ENCODE peak calls at places on chromosome 15, in four cellular contexts. One of them, this sample, is unnamed.

GRCh38 chr15:35838422-35839150 is 292.6 kb upstream of the DPH6 start:
- DNase-seq in neural progenitor cell: peak; percentile 11
- DNase-seq in IMR-90: no peak
- DNase-seq in CD8-positive, alpha-beta memory T cell: no peak
- DNase-seq in this sample: no peak

GRCh38 chr15:77415450-77416448 is 4.2 kb downstream of the PEAK1 start:
- DNase-seq in neural progenitor cell: no peak
- DNase-seq in IMR-90: peak; percentile 60
- DNase-seq in CD8-positive, alpha-beta memory T cell: no peak
- DNase-seq in this sample: no peak

GRCh38 chr15:40339621-40339945 is 1.2 kb downstream of the CCDC9B start:
- DNase-seq in neural progenitor cell: no peak
- DNase-seq in IMR-90: no peak
- DNase-seq in CD8-positive, alpha-beta memory T cell: no peak
- DNase-seq in this sample: no peak

GRCh38 chr15:42139596-42139995 is 16.8 kb downstream of the PLA2G4F start:
- DNase-seq in neural progenitor cell: no peak
- DNase-seq in IMR-90: no peak
- DNase-seq in CD8-positive, alpha-beta memory T cell: no peak
- DNase-seq in this sample: no peak

GRCh38 chr15:43932907-43933306 is 106.1 kb downstream of the WDR76 start:
- DNase-seq in neural progenitor cell: no peak
- DNase-seq in IMR-90: no peak
- DNase-seq in CD8-positive, alpha-beta memory T cell: no peak
- DNase-seq in this sample: no peak

GRCh38 chr15:31930967-31931366 is 99.3 kb upstream of the CHRNA7 start:
- DNase-seq in neural progenitor cell: no peak
- DNase-seq in IMR-90: no peak
- DNase-seq in CD8-positive, alpha-beta memory T cell: no peak
- DNase-seq in this sample: no peak

GRCh38 chr15:47756872-47757271 is 39.6 kb downstream of the SEMA6D start:
- DNase-seq in neural progenitor cell: no peak
- DNase-seq in IMR-90: peak; percentile 91
- DNase-seq in CD8-positive, alpha-beta memory T cell: no peak
- DNase-seq in this sample: peak; percentile 13

GRCh38 chr15:98083203-98083910 is 122.9 kb downstream of the ARRDC4 start:
- DNase-seq in neural progenitor cell: peak; percentile 22
- DNase-seq in IMR-90: no peak
- DNase-seq in CD8-positive, alpha-beta memory T cell: no peak
- DNase-seq in this sample: no peak

GRCh38 chr15:55434989-55435825 is 26.9 kb downstream of the PIERCE2 start:
- DNase-seq in neural progenitor cell: peak; percentile 64
- DNase-seq in IMR-90: peak; percentile 64
- DNase-seq in CD8-positive, alpha-beta memory T cell: no peak
- DNase-seq in this sample: no peak

GRCh38 chr15:37582852-37583251 is 351.6 kb upstream of the TMCO5A start:
- DNase-seq in neural progenitor cell: no peak
- DNase-seq in IMR-90: no peak
- DNase-seq in CD8-positive, alpha-beta memory T cell: peak; percentile 28
- DNase-seq in this sample: no peak

GRCh38 chr15:40430271-40430805 is 10.4 kb upstream of the BAHD1 start:
- DNase-seq in neural progenitor cell: no peak
- DNase-seq in IMR-90: peak; percentile 11
- DNase-seq in CD8-positive, alpha-beta memory T cell: no peak
- DNase-seq in this sample: no peak

GRCh38 chr15:76270876-76271275 is 40.4 kb downstream of the ETFA start:
- DNase-seq in neural progenitor cell: no peak
- DNase-seq in IMR-90: no peak
- DNase-seq in CD8-positive, alpha-beta memory T cell: no peak
- DNase-seq in this sample: no peak

GRCh38 chr15:43107741-43108140 is 1.9 kb upstream of the UBR1 start:
- DNase-seq in neural progenitor cell: no peak
- DNase-seq in IMR-90: no peak
- DNase-seq in CD8-positive, alpha-beta memory T cell: no peak
- DNase-seq in this sample: no peak

GRCh38 chr15:100215843-100216169 is 126.0 kb downstream of the ADAMTS17 start:
- DNase-seq in neural progenitor cell: no peak
- DNase-seq in IMR-90: no peak
- DNase-seq in CD8-positive, alpha-beta memory T cell: no peak
- DNase-seq in this sample: no peak

GRCh38 chr15:83118968-83119367 is 11.5 kb downstream of the TM6SF1 start:
- DNase-seq in neural progenitor cell: no peak
- DNase-seq in IMR-90: no peak
- DNase-seq in CD8-positive, alpha-beta memory T cell: no peak
- DNase-seq in this sample: no peak

GRCh38 chr15:41982133-41982930 is 10.0 kb upstream of the EHD4 start:
- DNase-seq in neural progenitor cell: no peak
- DNase-seq in IMR-90: peak; percentile 10
- DNase-seq in CD8-positive, alpha-beta memory T cell: no peak
- DNase-seq in this sample: no peak

GRCh38 chr15:101533371-101534140 is 44.0 kb upstream of the PCSK6 start:
- DNase-seq in neural progenitor cell: no peak
- DNase-seq in IMR-90: no peak
- DNase-seq in CD8-positive, alpha-beta memory T cell: no peak
- DNase-seq in this sample: no peak

GRCh38 chr15:79598639-79599038 is 166.5 kb downstream of the MINAR1 start:
- DNase-seq in neural progenitor cell: no peak
- DNase-seq in IMR-90: no peak
- DNase-seq in CD8-positive, alpha-beta memory T cell: no peak
- DNase-seq in this sample: no peak

GRCh38 chr15:70777156-70777926 is 14.0 kb upstream of the UACA start:
- DNase-seq in neural progenitor cell: no peak
- DNase-seq in IMR-90: no peak
- DNase-seq in CD8-positive, alpha-beta memory T cell: no peak
- DNase-seq in this sample: no peak

GRCh38 chr15:70726753-70727152 is 36.6 kb downstream of the UACA start:
- DNase-seq in neural progenitor cell: peak; percentile 76
- DNase-seq in IMR-90: peak; percentile 54
- DNase-seq in CD8-positive, alpha-beta memory T cell: no peak
- DNase-seq in this sample: no peak

GRCh38 chr15:91559066-91559465 is 294.4 kb upstream of the SLCO3A1 start:
- DNase-seq in neural progenitor cell: no peak
- DNase-seq in IMR-90: no peak
- DNase-seq in CD8-positive, alpha-beta memory T cell: no peak
- DNase-seq in this sample: no peak

GRCh38 chr15:63530762-63531299 is 26.4 kb downstream of the USP3 start:
- DNase-seq in neural progenitor cell: no peak
- DNase-seq in IMR-90: no peak
- DNase-seq in CD8-positive, alpha-beta memory T cell: no peak
- DNase-seq in this sample: no peak

GRCh38 chr15:75733761-75734651 is 21.4 kb upstream of the CSPG4 start:
- DNase-seq in neural progenitor cell: no peak
- DNase-seq in IMR-90: no peak
- DNase-seq in CD8-positive, alpha-beta memory T cell: peak; percentile 36
- DNase-seq in this sample: no peak

GRCh38 chr15:57505949-57506391 is 85.7 kb upstream of the MYZAP start:
- DNase-seq in neural progenitor cell: no peak
- DNase-seq in IMR-90: no peak
- DNase-seq in CD8-positive, alpha-beta memory T cell: no peak
- DNase-seq in this sample: peak; percentile 74

GRCh38 chr15:71400347-71400746 is 285.1 kb downstream of the THSD4 start:
- DNase-seq in neural progenitor cell: no peak
- DNase-seq in IMR-90: peak; percentile 40
- DNase-seq in CD8-positive, alpha-beta memory T cell: no peak
- DNase-seq in this sample: no peak

GRCh38 chr15:39692464-39693327 is 89.9 kb downstream of the FSIP1 start:
- DNase-seq in neural progenitor cell: peak; percentile 96
- DNase-seq in IMR-90: no peak
- DNase-seq in CD8-positive, alpha-beta memory T cell: no peak
- DNase-seq in this sample: no peak

GRCh38 chr15:65212097-65212496 is 824 bp upstream of the CILP start:
- DNase-seq in neural progenitor cell: peak; percentile 57
- DNase-seq in IMR-90: no peak
- DNase-seq in CD8-positive, alpha-beta memory T cell: peak; percentile 59
- DNase-seq in this sample: no peak

GRCh38 chr15:98609144-98609852 is 39.0 kb upstream of the IGF1R start:
- DNase-seq in neural progenitor cell: peak; percentile 25
- DNase-seq in IMR-90: peak; percentile 40
- DNase-seq in CD8-positive, alpha-beta memory T cell: no peak
- DNase-seq in this sample: no peak

GRCh38 chr15:56473017-56473416 is 8.1 kb upstream of the MNS1 start:
- DNase-seq in neural progenitor cell: no peak
- DNase-seq in IMR-90: no peak
- DNase-seq in CD8-positive, alpha-beta memory T cell: no peak
- DNase-seq in this sample: no peak

GRCh38 chr15:71691700-71692417 is 118.5 kb upstream of the NR2E3 start:
- DNase-seq in neural progenitor cell: peak; percentile 16
- DNase-seq in IMR-90: peak; percentile 95
- DNase-seq in CD8-positive, alpha-beta memory T cell: no peak
- DNase-seq in this sample: peak; percentile 39

GRCh38 chr15:68796576-68796975 is 24.1 kb downstream of the ANP32A start:
- DNase-seq in neural progenitor cell: no peak
- DNase-seq in IMR-90: no peak
- DNase-seq in CD8-positive, alpha-beta memory T cell: no peak
- DNase-seq in this sample: no peak
- H3K27ac ChIP-seq in neural progenitor cell: no peak overlapping the region
- H3K27ac ChIP-seq in IMR-90: no peak overlapping the region
- H3K27ac ChIP-seq in CD8-positive, alpha-beta memory T cell: no peak overlapping the region
- H3K27ac ChIP-seq in this sample: no peak overlapping the region

GRCh38 chr15:74631087-74631385 is 15.4 kb downstream of the CLK3 start:
- DNase-seq in neural progenitor cell: no peak
- DNase-seq in IMR-90: no peak
- DNase-seq in CD8-positive, alpha-beta memory T cell: no peak
- DNase-seq in this sample: no peak
- H3K36me3 ChIP-seq in neural progenitor cell: peaks cover 5% of the 10 kb centered on the region
- H3K36me3 ChIP-seq in IMR-90: peaks cover 78% of the 10 kb centered on the region
- H3K36me3 ChIP-seq in CD8-positive, alpha-beta memory T cell: peaks cover 60% of the 10 kb centered on the region
- H3K36me3 ChIP-seq in this sample: peaks cover 100% of the 10 kb centered on the region

DNA sequence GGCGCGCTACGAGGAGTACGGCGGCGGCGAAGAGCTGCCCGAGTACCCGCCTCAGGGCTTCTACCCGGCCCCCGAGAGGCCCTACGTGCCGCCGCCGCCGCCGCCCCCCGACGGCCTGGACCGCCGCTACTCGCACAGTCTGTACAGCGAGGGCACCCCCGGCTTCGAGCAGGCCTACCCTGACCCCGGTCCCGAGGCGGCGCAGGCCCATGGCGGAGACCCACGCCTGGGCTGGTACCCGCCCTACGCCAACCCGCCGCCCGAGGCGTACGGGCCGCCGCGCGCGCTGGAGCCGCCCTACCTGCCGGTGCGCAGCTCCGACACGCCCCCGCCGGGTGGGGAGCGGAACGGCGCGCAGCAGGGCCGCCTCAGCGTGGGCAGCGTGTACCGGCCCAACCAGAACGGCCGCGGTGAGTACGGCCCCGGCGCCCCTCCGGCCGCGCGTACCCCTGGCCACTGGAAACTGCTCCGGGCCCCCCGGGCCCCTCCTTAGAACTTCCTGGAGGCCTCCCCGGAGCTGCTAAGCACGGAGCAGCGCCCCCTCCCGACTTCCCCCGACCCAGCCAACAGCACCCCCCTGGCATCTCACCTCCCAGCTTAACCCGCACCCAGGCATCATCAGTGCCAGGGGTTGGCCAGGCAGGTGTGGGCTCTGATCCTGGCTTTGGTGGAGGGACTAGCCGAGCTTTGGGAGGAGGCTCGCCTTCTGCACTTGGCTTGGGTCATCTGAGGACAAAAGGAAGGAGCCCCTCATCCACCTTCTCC is 1.4 kb downstream of the LOXL1 start:
- DNase-seq in neural progenitor cell: peak; percentile 82
- DNase-seq in IMR-90: peak; percentile 51
- DNase-seq in CD8-positive, alpha-beta memory T cell: peak; percentile 84
- DNase-seq in this sample: peak; percentile 67
- H3K27ac ChIP-seq in neural progenitor cell: no peak overlapping the region
- H3K27ac ChIP-seq in IMR-90: peak overlapping the region; percentile 93
- H3K27ac ChIP-seq in CD8-positive, alpha-beta memory T cell: no peak overlapping the region
- H3K27ac ChIP-seq in this sample: peak overlapping the region; percentile 88

GRCh38 chr15:89327113-89327512 is 7.5 kb downstream of the POLG start:
- DNase-seq in neural progenitor cell: no peak
- DNase-seq in IMR-90: no peak
- DNase-seq in CD8-positive, alpha-beta memory T cell: no peak
- DNase-seq in this sample: no peak

GRCh38 chr15:89330881-89331595 is 3.6 kb downstream of the POLG start:
- DNase-seq in neural progenitor cell: no peak
- DNase-seq in IMR-90: no peak
- DNase-seq in CD8-positive, alpha-beta memory T cell: no peak
- DNase-seq in this sample: no peak

GRCh38 chr15:89330119-89330518 is 4.5 kb downstream of the POLG start:
- DNase-seq in neural progenitor cell: no peak
- DNase-seq in IMR-90: no peak
- DNase-seq in CD8-positive, alpha-beta memory T cell: no peak
- DNase-seq in this sample: no peak

GRCh38 chr15:89328398-89329254 is 6.0 kb downstream of the POLG start:
- DNase-seq in neural progenitor cell: no peak
- DNase-seq in IMR-90: no peak
- DNase-seq in CD8-positive, alpha-beta memory T cell: no peak
- DNase-seq in this sample: no peak

DNA sequence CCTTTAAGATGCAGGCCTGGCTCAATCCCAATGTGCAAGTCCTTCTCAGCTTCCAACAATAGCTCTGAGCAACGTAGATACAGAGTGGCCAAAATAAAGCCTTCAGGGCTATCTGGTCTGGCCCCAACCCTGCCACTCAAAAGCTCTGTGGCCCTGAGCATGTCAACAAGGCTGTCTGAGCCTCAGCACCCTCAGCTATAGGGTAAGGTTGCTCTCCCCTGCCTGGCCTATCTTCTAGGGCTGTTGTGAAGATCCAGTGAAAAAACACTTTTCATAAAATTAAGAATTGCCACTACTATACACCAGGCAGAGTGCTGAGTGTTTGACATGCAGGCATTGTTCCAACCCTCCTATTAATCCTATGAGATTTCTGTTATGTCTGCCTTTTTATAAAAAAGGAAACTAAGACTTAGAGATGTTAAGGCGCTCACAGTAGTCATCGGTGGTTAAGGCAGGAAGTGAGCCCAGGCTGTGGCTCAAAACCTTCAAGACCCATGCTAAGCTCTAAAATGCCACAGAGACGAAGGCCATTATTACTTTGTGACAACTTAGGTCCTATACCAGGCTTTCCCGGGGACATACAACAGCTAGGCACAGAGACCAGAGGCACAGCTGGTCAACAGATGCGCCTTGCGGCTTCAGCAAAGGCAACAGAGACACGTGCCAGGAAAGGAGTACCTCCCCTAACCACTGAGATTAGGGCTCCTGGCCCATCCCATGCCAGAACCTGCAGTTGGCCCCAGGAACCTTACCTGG is 5.1 kb downstream of the POLG start:
- DNase-seq in neural progenitor cell: no peak
- DNase-seq in IMR-90: no peak
- DNase-seq in CD8-positive, alpha-beta memory T cell: peak; percentile 63
- DNase-seq in this sample: no peak
- H3K36me3 ChIP-seq in neural progenitor cell: peaks cover 8% of the 10 kb centered on the region
- H3K36me3 ChIP-seq in IMR-90: peaks cover 72% of the 10 kb centered on the region
- H3K36me3 ChIP-seq in CD8-positive, alpha-beta memory T cell: peaks cover 75% of the 10 kb centered on the region
- H3K36me3 ChIP-seq in this sample: peaks cover 55% of the 10 kb centered on the region

GRCh38 chr15:28980709-28981350 is 95.1 kb downstream of the APBA2 start:
- DNase-seq in neural progenitor cell: no peak
- DNase-seq in IMR-90: no peak
- DNase-seq in CD8-positive, alpha-beta memory T cell: no peak
- DNase-seq in this sample: no peak
- H3K27ac ChIP-seq in neural progenitor cell: no peak overlapping the region
- H3K27ac ChIP-seq in IMR-90: no peak overlapping the region
- H3K27ac ChIP-seq in CD8-positive, alpha-beta memory T cell: no peak overlapping the region
- H3K27ac ChIP-seq in this sample: no peak overlapping the region